ENCODE peak calls at places on chromosomes 4 and X, in nine cellular contexts. K, T, W, C, S, E, Y, O and L are unnamed samples.

GRCh38 chr4:148454835-148455234 is 12.6 kb upstream of the NR3C2 start:
- DNase-seq in S (no peak), W (no peak), C (no peak), T (peak), O (no peak), E (no peak), Y (no peak), K (no peak), L (no peak)

GRCh38 chr4:27248829-27249228 is 388.2 kb downstream of the STIM2 start:
- DNase-seq in E (no peak), T (peak), Y (no peak), S (no peak), W (no peak), O (no peak), C (no peak), K (no peak), L (no peak)

GRCh38 chrX:17082831-17083230 is 136.4 kb downstream of the REPS2 start:
- DNase-seq in S (no peak), W (no peak), K (no peak), O (no peak), E (no peak), C (no peak), Y (no peak), T (no peak), L (no peak)

GRCh38 chr4:168656946-168657473 is 160.2 kb downstream of the PALLD start:
- DNase-seq in E (no peak), W (no peak), K (no peak), S (no peak), Y (no peak), T (no peak), C (no peak), O (no peak), L (no peak)

GRCh38 chrX:119654112-119654531 is 38.8 kb downstream of the SEPTIN6 start:
- DNase-seq in O (no peak), S (no peak), W (no peak), C (peak), Y (peak), E (peak), T (peak), K (peak), L (peak)

GRCh38 chr4:65918872-65919271 is 248.6 kb upstream of the EPHA5 start:
- DNase-seq in T (no peak), Y (no peak), C (no peak), O (no peak), W (no peak), K (no peak), E (no peak), S (no peak), L (no peak)

GRCh38 chr4:20773144-20773997 is 73.1 kb downstream of the PACRGL start:
- DNase-seq in S (no peak), E (peak), C (peak), W (no peak), K (peak), Y (peak), T (peak), O (peak), L (peak)

GRCh38 chrX:31580726-31581125 is 508.9 kb upstream of the FTHL17 start:
- DNase-seq in S (no peak), O (no peak), Y (no peak), C (no peak), K (no peak), T (peak), E (peak), W (no peak), L (no peak)

GRCh38 chrX:46325312-46325877 is 219.8 kb downstream of the ZNF674 start:
- DNase-seq in C (no peak), O (no peak), Y (no peak), W (no peak), T (peak), S (no peak), K (peak), E (peak), L (no peak)

GRCh38 chr4:139144911-139145551 is 32.0 kb downstream of the ELF2 start:
- DNase-seq in T (no peak), S (no peak), K (peak), E (no peak), O (peak), Y (no peak), W (no peak), C (no peak), L (peak)

GRCh38 chr4:85747871-85748491 is 273.0 kb downstream of the ARHGAP24 start:
- DNase-seq in K (peak), E (peak), C (no peak), Y (peak), O (no peak), W (peak), S (no peak), T (peak), L (no peak)

GRCh38 chr4:132297346-132297745 is 851.7 kb upstream of the PCDH10 start:
- DNase-seq in Y (no peak), S (no peak), O (no peak), T (peak), E (peak), W (no peak), C (no peak), K (no peak), L (no peak)

GRCh38 chr4:30945586-30945985 is 225.4 kb downstream of the PCDH7 start:
- DNase-seq in Y (no peak), S (no peak), K (peak), W (no peak), O (no peak), C (no peak), T (peak), E (peak), L (no peak)
- H3K27ac ChIP-seq in Y (no peak), S (no peak), K (no peak), W (no peak), O (no peak), C (no peak), T (no peak), E (peak), L (no peak)

GRCh38 chrX:140502491-140503229 is 2.2 kb downstream of the SOX3 start:
- DNase-seq in T (no peak), C (no peak), K (peak), S (no peak), O (no peak), E (no peak), Y (no peak), W (no peak), L (no peak)
- TF ChIP-seq CTCF in T (no peak), C (no peak), K (no peak), S (no peak), O (no peak), E (no peak), Y (no peak), W (no peak), L (no peak)

GRCh38 chrX:142214081-142214480 is 9.0 kb upstream of the MAGEC2 start:
- DNase-seq in E (no peak), O (no peak), K (no peak), C (no peak), S (no peak), T (no peak), Y (no peak), W (no peak), L (no peak)
- H3K27ac ChIP-seq in E (no peak), O (no peak), K (no peak), C (no peak), S (no peak), T (no peak), Y (no peak), W (peak), L (no peak)

DNA sequence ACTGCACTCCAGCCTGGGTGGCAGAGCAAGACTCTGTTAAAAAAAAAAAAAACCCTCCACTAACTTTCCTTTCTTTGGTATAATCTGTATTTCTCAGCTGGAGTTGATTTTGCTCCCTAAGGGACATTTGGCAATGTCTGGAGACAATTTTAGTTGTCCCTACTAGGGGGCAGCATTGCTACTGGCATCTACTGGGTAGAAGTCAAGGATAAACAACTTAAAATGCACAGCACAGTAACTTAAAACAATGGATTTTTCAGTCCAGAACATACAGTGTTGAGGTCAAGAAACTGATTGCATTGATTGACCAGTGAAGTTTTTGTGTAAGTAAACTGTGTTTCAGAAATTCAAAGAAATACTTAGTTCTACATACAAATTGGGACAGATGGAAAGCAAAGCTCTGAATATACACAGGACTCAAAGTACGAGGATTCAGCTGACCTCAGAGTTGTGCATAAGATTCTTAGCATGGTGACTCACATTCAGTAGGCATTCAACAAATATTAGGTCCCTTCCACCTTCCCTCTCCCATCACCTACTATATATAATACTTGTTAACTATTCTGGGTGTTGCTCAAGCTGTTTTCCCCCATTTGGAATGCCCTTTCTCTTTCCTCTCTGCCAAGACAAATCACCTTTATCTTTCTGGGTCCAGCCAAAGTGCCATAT is 8.8 kb downstream of the DDX53 start:
- DNase-seq in K (no peak), S (no peak), E (peak), C (no peak), T (peak), Y (no peak), W (no peak), O (no peak), L (no peak)
- TF ChIP-seq CTCF in K (peak), S (no peak), E (peak), C (no peak), T (peak), Y (no peak), W (no peak), O (peak), L (peak)

GRCh38 chr4:6693274-6694176 is at the start of gene S100P:
- DNase-seq in W (no peak), E (peak), T (no peak), S (no peak), C (no peak), K (no peak), O (no peak), Y (no peak), L (no peak)

GRCh38 chr4:6694177-6694901 is 661 bp downstream of the S100P start:
- DNase-seq in S (no peak), K (no peak), C (no peak), T (no peak), Y (no peak), E (no peak), W (no peak), O (no peak), L (no peak)

GRCh38 chr4:6697096-6697495 is 3.4 kb downstream of the S100P start:
- DNase-seq in K (no peak), E (no peak), T (no peak), S (no peak), O (no peak), W (no peak), Y (no peak), C (peak), L (no peak)

GRCh38 chr4:6696611-6697010 is 2.9 kb downstream of the S100P start:
- DNase-seq in W (no peak), E (no peak), C (no peak), T (no peak), S (no peak), O (no peak), Y (no peak), K (no peak), L (no peak)

GRCh38 chr4:6695660-6696581 is 2.2 kb downstream of the S100P start:
- DNase-seq in S (no peak), O (peak), T (peak), K (peak), W (no peak), Y (no peak), E (no peak), C (no peak), L (no peak)
- H3K27ac ChIP-seq in S (peak), O (peak), T (peak), K (no peak), W (peak), Y (no peak), E (no peak), C (no peak), L (no peak)

GRCh38 chr4:153679476-153679875 is 4.6 kb upstream of the TLR2 start:
- DNase-seq in Y (no peak), S (no peak), K (no peak), E (no peak), W (no peak), C (no peak), O (peak), T (no peak), L (no peak)

GRCh38 chr4:153683763-153684181 is 308 bp upstream of the TLR2 start:
- DNase-seq in E (no peak), O (no peak), W (no peak), K (no peak), S (no peak), T (no peak), Y (no peak), C (no peak), L (no peak)

GRCh38 chr4:153684182-153685073 is at the start of gene TLR2:
- DNase-seq in C (peak), W (peak), O (peak), S (peak), K (peak), T (no peak), E (peak), Y (peak), L (peak)
- TF ChIP-seq CTCF in C (no peak), W (no peak), O (no peak), S (no peak), K (no peak), T (no peak), E (no peak), Y (no peak), L (no peak)

GRCh38 chrX:153639177-153640044 is 7.6 kb upstream of the DUSP9 start:
- DNase-seq in K (no peak), E (no peak), T (no peak), C (no peak), O (no peak), Y (no peak), W (no peak), S (no peak), L (no peak)
- H3K27ac ChIP-seq in K (no peak), E (no peak), T (no peak), C (no peak), O (no peak), Y (no peak), W (no peak), S (no peak), L (no peak)